ENCODE peak calls at places on chromosomes 3 and 15, in seven cellular contexts. Z is right atrium auricular region, N is bronchial epithelial cell, R is fibroblast of lung, I is tibial nerve, V is cardiac fibroblast, C is OCI-LY7. W is an unnamed sample.

GRCh38 chr15:62344806-62345539 is 179.9 kb upstream of the C2CD4B start:
- DNase-seq in Z (no peak), N (peak; percentile 58), R (peak; percentile 73), I (no peak), V (peak; percentile 62), C (peak; percentile 83), W (peak; percentile 74)

GRCh38 chr3:132014105-132014504 is 20.7 kb downstream of the CPNE4 start:
- DNase-seq in Z (no peak), N (no peak), R (no peak), I (no peak), V (no peak), C (no peak), W (no peak)

GRCh38 chr3:59126436-59126835 is 76.6 kb upstream of the CFAP20DC start:
- DNase-seq in Z (no peak), N (no peak), R (no peak), I (no peak), V (no peak), C (no peak), W (no peak)

GRCh38 chr3:194093822-194094221 is 42.1 kb upstream of the HES1 start:
- DNase-seq in Z (no peak), N (no peak), R (no peak), I (no peak), V (no peak), C (no peak), W (no peak)

GRCh38 chr3:157113832-157114505 is 46.0 kb downstream of the CCNL1 start:
- DNase-seq in Z (no peak), N (no peak), R (no peak), I (no peak), V (no peak), C (peak; percentile 29), W (no peak)

GRCh38 chr15:36278219-36278618 is 301.2 kb upstream of the CDIN1 start:
- DNase-seq in Z (no peak), N (peak; percentile 8), R (peak; percentile 35), I (no peak), V (peak; percentile 18), C (no peak), W (peak; percentile 38)

GRCh38 chr15:48887144-48887543 is 9.2 kb downstream of the EID1 start:
- DNase-seq in Z (no peak), N (peak; percentile 60), R (no peak), I (no peak), V (no peak), C (no peak), W (no peak)

GRCh38 chr3:40869939-40870338 is 329.4 kb upstream of the CTNNB1 start:
- DNase-seq in Z (no peak), N (no peak), R (no peak), I (no peak), V (no peak), C (no peak), W (no peak)

GRCh38 chr15:71096676-71097075 is 18.6 kb upstream of the THSD4 start:
- DNase-seq in Z (no peak), N (peak; percentile 90), R (peak; percentile 60), I (no peak), V (no peak), C (no peak), W (no peak)

GRCh38 chr15:99734575-99734974 is 1.3 kb upstream of the LYSMD4 start:
- DNase-seq in Z (no peak), N (no peak), R (no peak), I (no peak), V (no peak), C (no peak), W (no peak)

GRCh38 chr3:54745863-54746262 is 182.0 kb downstream of the LRTM1 start:
- DNase-seq in Z (no peak), N (no peak), R (no peak), I (no peak), V (no peak), C (no peak), W (no peak)

GRCh38 chr3:182738583-182739514 is 54.5 kb upstream of the ATP11B start:
- DNase-seq in Z (peak; percentile 9), N (peak; percentile 97), R (peak; percentile 9), I (no peak), V (no peak), C (no peak), W (no peak)

GRCh38 chr3:81968628-81969027 is 207.2 kb upstream of the GBE1 start:
- DNase-seq in Z (no peak), N (no peak), R (peak; percentile 36), I (no peak), V (no peak), C (no peak), W (no peak)

GRCh38 chr3:71130516-71131384 is 452.8 kb downstream of the FOXP1 start:
- DNase-seq in Z (peak; percentile 85), N (peak; percentile 59), R (peak; percentile 90), I (peak; percentile 45), V (peak; percentile 88), C (peak; percentile 84), W (peak; percentile 87)

GRCh38 chr15:24676431-24676830 is 856 bp downstream of the NPAP1 start:
- DNase-seq in Z (no peak), N (no peak), R (no peak), I (no peak), V (no peak), C (no peak), W (no peak)

GRCh38 chr15:32861741-32862140 is 143.9 kb downstream of the GREM1 start:
- DNase-seq in Z (no peak), N (no peak), R (peak; percentile 80), I (no peak), V (peak; percentile 59), C (no peak), W (no peak)

GRCh38 chr3:49689046-49689886 is at the start of the genes MST1 and RNF123:
- DNase-seq in Z (peak; percentile 86), N (peak; percentile 72), R (peak; percentile 90), I (peak; percentile 62), V (peak; percentile 93), C (peak; percentile 95), W (peak; percentile 92)
- TF ChIP-seq CTCF in Z (no peak), N (peak; percentile 51), R (peak; percentile 46), I (peak; percentile 57), V (peak; percentile 34), C (peak; percentile 60), W (peak; percentile 34)

GRCh38 chr3:140273542-140274195 is 338.7 kb downstream of the CLSTN2 start:
- DNase-seq in Z (no peak), N (peak; percentile 28), R (peak; percentile 46), I (no peak), V (no peak), C (no peak), W (no peak)
- H3K4me3 ChIP-seq in Z (no peak overlapping the region), N (no peak overlapping the region), R (no peak overlapping the region), I (no peak overlapping the region), V (no peak overlapping the region), C (no peak overlapping the region), W (no peak overlapping the region)

DNA sequence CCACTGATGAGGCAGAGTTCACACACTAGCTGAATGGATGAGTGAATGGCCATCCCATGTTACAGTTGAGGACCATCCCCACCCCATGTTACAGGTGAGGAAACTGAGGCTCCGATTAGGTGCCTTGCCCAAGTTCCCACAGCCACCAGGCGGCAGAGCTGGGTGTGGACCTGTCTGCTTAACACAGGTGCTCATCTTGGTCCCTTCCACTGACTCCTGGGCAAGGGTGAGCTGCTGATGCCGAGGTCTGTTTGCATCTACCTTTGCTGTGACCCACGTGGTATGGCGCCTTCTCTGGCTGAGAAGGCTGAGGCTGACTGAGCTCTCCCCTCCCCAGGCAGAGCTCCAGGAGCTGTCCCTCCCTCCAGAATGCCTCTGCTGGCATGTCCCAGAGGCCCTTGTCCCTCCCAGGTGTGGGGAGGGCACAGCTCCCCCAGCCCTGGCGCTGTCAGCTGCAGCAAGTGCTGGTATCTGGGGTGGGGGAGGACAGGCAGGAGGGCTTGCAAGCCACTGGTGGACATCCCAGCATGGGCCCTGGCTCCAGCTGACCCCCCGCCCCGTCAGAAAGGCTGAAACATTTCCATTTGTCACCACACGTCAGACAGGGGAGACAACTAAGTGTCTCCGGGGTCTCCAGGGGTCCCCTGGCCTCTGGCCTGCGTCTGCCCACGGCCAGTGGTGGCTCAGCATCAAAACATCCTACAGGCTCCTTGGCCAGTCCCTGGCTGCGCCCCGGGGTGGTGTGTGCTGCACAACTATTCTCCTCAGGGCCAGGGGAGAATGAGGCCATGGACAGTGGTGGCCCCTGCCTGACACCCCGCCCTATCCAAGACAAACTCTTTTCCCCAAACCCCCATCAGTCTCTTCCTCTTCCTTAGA is 105.4 kb downstream of the ADCY5 start:
- DNase-seq in Z (no peak), N (no peak), R (no peak), I (no peak), V (no peak), C (no peak), W (no peak)
- TF ChIP-seq CTCF in Z (no peak), N (no peak), R (no peak), I (no peak), V (no peak), C (no peak), W (no peak)

GRCh38 chr3:39502838-39503145 is 35.3 kb downstream of the MOBP start:
- DNase-seq in Z (no peak), N (peak; percentile 13), R (no peak), I (no peak), V (peak; percentile 26), C (no peak), W (peak; percentile 23)
- H3K4me3 ChIP-seq in Z (no peak overlapping the region), N (no peak overlapping the region), R (no peak overlapping the region), I (peak overlapping the region; percentile 17), V (no peak overlapping the region), C (no peak overlapping the region), W (no peak overlapping the region)

GRCh38 chr15:28917791-28918140 is 32.0 kb downstream of the APBA2 start:
- DNase-seq in Z (no peak), N (no peak), R (no peak), I (no peak), V (no peak), C (no peak), W (no peak)

GRCh38 chr15:28919679-28920655 is 34.2 kb downstream of the APBA2 start:
- DNase-seq in Z (no peak), N (no peak), R (no peak), I (no peak), V (no peak), C (no peak), W (no peak)

GRCh38 chr15:28919201-28919627 is 33.4 kb downstream of the APBA2 start:
- DNase-seq in Z (no peak), N (no peak), R (no peak), I (no peak), V (no peak), C (no peak), W (no peak)

GRCh38 chr15:28915935-28916334 is 30.2 kb downstream of the APBA2 start:
- DNase-seq in Z (no peak), N (no peak), R (no peak), I (no peak), V (no peak), C (no peak), W (no peak)

DNA sequence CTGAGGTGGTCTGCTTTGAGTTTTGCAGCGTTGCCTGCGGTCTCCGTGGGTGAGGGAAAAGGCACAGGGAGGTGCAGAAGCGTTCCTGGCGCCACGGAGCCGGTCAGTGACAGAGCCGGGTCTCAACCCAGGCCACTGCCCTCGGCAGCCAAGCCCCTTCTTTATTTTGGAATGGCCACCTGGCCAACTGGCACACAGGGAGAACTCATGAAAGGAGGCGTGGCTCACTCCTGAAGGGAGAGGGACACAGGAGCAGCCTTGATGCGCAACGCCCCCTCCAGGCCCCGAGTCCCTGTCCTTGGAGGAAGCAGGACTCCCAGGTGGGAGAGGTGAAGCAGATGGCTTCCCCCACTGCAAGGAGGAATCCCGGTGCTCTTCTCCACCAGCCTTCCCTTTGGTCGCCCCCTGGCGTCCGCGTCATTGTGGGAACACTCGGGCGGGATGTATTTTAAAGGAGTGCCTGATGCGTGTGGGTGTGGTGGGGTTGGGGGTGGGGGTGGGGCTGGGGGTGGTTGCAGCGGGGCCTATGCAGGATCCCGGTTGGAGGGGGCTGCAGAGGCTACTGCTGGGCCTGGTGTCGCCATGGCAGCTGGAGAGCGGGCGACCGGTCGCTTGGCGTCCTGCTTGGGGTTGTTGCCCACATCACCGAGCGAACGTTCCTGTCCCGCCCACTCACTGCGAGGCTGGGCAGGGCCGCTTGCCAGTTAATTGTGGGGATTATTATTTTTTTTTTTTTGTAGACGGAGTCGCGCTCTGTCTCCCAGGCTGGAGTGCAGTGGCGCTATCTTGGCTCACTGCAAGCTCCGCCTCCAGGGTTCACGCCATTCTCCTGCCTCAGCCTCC is 32.6 kb downstream of the APBA2 start:
- DNase-seq in Z (no peak), N (no peak), R (no peak), I (no peak), V (peak; percentile 10), C (no peak), W (peak; percentile 34)
- TF ChIP-seq CTCF in Z (no peak), N (no peak), R (peak; percentile 20), I (no peak), V (peak; percentile 15), C (no peak), W (peak; percentile 43)

W was measured in fibroblast of pulmonary artery.